ENCODE peak calls at places on chromosome 10, in six cellular contexts. One of them, this sample, is unnamed.

GRCh38 chr10:62831346-62831745 is 15.2 kb upstream of the EGR2 start:
- DNase-seq in heart left ventricle: no peak
- DNase-seq in progenitor cell of endocrine pancreas: no peak
- DNase-seq in fibroblast of the aortic adventitia: peak
- DNase-seq in body of pancreas: no peak
- DNase-seq in brain microvascular endothelial cell: peak
- DNase-seq in this sample: peak

GRCh38 chr10:69382382-69383117 is 34.2 kb downstream of the TACR2 start:
- DNase-seq in heart left ventricle: peak
- DNase-seq in progenitor cell of endocrine pancreas: no peak
- DNase-seq in fibroblast of the aortic adventitia: peak
- DNase-seq in body of pancreas: no peak
- DNase-seq in brain microvascular endothelial cell: peak
- DNase-seq in this sample: peak

GRCh38 chr10:80081801-80082750 is 3.6 kb downstream of the TMEM254 start:
- DNase-seq in heart left ventricle: no peak
- DNase-seq in progenitor cell of endocrine pancreas: no peak
- DNase-seq in fibroblast of the aortic adventitia: no peak
- DNase-seq in body of pancreas: no peak
- DNase-seq in brain microvascular endothelial cell: no peak
- DNase-seq in this sample: no peak

GRCh38 chr10:17217661-17218306 is 10.3 kb upstream of the VIM start:
- DNase-seq in heart left ventricle: no peak
- DNase-seq in progenitor cell of endocrine pancreas: no peak
- DNase-seq in fibroblast of the aortic adventitia: peak
- DNase-seq in body of pancreas: no peak
- DNase-seq in brain microvascular endothelial cell: no peak
- DNase-seq in this sample: peak

GRCh38 chr10:10780746-10781145 is 236.9 kb upstream of the CELF2 start:
- DNase-seq in heart left ventricle: no peak
- DNase-seq in progenitor cell of endocrine pancreas: no peak
- DNase-seq in fibroblast of the aortic adventitia: peak
- DNase-seq in body of pancreas: no peak
- DNase-seq in brain microvascular endothelial cell: peak
- DNase-seq in this sample: peak

GRCh38 chr10:19412531-19412930 is 363.9 kb downstream of the MALRD1 start:
- DNase-seq in heart left ventricle: no peak
- DNase-seq in progenitor cell of endocrine pancreas: no peak
- DNase-seq in fibroblast of the aortic adventitia: peak
- DNase-seq in body of pancreas: no peak
- DNase-seq in brain microvascular endothelial cell: peak
- DNase-seq in this sample: peak

GRCh38 chr10:1187855-1188555 is 131.8 kb downstream of the WDR37 start:
- DNase-seq in heart left ventricle: no peak
- DNase-seq in progenitor cell of endocrine pancreas: no peak
- DNase-seq in fibroblast of the aortic adventitia: no peak
- DNase-seq in body of pancreas: peak
- DNase-seq in brain microvascular endothelial cell: no peak
- DNase-seq in this sample: no peak

GRCh38 chr10:93198401-93199175 is 124.9 kb downstream of the CYP26A1 start:
- DNase-seq in heart left ventricle: no peak
- DNase-seq in progenitor cell of endocrine pancreas: no peak
- DNase-seq in fibroblast of the aortic adventitia: peak
- DNase-seq in body of pancreas: peak
- DNase-seq in brain microvascular endothelial cell: peak
- DNase-seq in this sample: peak

GRCh38 chr10:1187151-1187854 is 131.1 kb downstream of the WDR37 start:
- DNase-seq in heart left ventricle: peak
- DNase-seq in progenitor cell of endocrine pancreas: no peak
- DNase-seq in fibroblast of the aortic adventitia: no peak
- DNase-seq in body of pancreas: no peak
- DNase-seq in brain microvascular endothelial cell: no peak
- DNase-seq in this sample: no peak

DNA sequence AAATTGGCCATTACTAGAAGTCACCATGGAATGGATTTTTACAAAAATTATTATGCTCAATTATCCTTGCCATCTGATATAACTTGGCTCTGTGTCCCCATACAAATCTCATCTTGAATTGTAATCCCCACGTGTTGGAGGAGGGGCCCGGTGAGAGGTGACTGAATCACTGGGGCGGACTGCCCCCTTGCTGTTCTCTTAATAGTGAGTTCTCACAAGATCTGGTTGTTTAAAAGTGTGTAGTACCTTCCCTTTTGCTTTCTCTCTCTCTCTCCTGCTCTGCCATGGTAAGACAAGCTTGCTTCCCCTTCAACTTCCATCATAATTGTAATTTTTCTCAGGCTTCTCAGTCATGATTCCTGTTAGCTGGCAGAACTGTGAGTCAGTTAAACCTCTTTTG is 1023.6 kb downstream of the XPNPEP1 start:
- DNase-seq in heart left ventricle: no peak
- DNase-seq in progenitor cell of endocrine pancreas: no peak
- DNase-seq in fibroblast of the aortic adventitia: no peak
- DNase-seq in body of pancreas: no peak
- DNase-seq in brain microvascular endothelial cell: no peak
- DNase-seq in this sample: no peak
- TF ChIP-seq CTCF in heart left ventricle: no peak
- TF ChIP-seq CTCF in progenitor cell of endocrine pancreas: no peak
- TF ChIP-seq CTCF in fibroblast of the aortic adventitia: no peak
- TF ChIP-seq CTCF in body of pancreas: no peak
- TF ChIP-seq CTCF in brain microvascular endothelial cell: no peak
- TF ChIP-seq CTCF in this sample: no peak

DNA sequence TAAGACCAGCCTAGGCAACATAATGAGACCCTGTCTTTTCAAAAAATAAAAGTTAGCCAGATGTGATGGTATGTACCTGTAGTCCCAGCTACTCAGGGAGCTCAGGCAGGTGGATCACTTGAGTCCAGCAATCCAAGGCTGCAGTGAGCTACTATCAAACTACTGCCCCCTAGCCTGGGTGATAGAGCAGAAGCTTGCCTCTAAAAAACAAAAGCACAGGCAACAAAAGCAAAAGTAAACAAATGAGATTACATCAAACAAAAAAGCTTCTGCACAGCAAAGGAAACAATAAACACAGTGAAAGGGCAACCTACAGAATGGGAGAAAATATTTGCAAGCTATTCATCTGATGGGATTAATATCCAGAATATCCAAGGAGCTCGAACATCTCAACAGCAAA is 65.4 kb downstream of the FANK1 start:
- DNase-seq in heart left ventricle: no peak
- DNase-seq in progenitor cell of endocrine pancreas: no peak
- DNase-seq in fibroblast of the aortic adventitia: no peak
- DNase-seq in body of pancreas: no peak
- DNase-seq in brain microvascular endothelial cell: no peak
- DNase-seq in this sample: no peak
- TF ChIP-seq CTCF in heart left ventricle: no peak
- TF ChIP-seq CTCF in progenitor cell of endocrine pancreas: no peak
- TF ChIP-seq CTCF in fibroblast of the aortic adventitia: no peak
- TF ChIP-seq CTCF in body of pancreas: no peak
- TF ChIP-seq CTCF in brain microvascular endothelial cell: no peak
- TF ChIP-seq CTCF in this sample: no peak

DNA sequence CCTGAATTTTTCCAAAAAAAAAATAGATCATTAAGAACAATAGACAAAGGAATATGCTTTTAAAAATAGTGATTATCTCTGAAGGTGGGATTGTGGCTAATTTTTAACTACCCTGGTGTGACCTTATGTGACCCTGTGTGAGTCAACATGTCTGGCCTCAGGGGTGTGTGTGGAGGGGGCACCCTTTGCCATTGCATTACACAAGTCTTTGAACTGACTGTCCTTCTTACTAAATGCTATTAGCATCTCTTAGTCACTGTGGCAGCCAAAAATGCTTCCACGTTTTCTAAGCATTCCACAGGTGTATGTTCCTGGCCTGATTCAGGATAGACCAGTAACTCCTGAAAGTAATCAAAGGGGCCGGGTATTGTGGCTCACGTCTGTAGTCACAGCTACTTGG is 175.4 kb downstream of the MGMT start:
- DNase-seq in heart left ventricle: no peak
- DNase-seq in progenitor cell of endocrine pancreas: no peak
- DNase-seq in fibroblast of the aortic adventitia: no peak
- DNase-seq in body of pancreas: no peak
- DNase-seq in brain microvascular endothelial cell: no peak
- DNase-seq in this sample: peak
- TF ChIP-seq CTCF in heart left ventricle: no peak
- TF ChIP-seq CTCF in progenitor cell of endocrine pancreas: no peak
- TF ChIP-seq CTCF in fibroblast of the aortic adventitia: no peak
- TF ChIP-seq CTCF in body of pancreas: no peak
- TF ChIP-seq CTCF in brain microvascular endothelial cell: no peak
- TF ChIP-seq CTCF in this sample: no peak

GRCh38 chr10:55495555-55495954 is 694.5 kb upstream of the PCDH15 start:
- DNase-seq in heart left ventricle: no peak
- DNase-seq in progenitor cell of endocrine pancreas: no peak
- DNase-seq in fibroblast of the aortic adventitia: no peak
- DNase-seq in body of pancreas: no peak
- DNase-seq in brain microvascular endothelial cell: no peak
- DNase-seq in this sample: no peak

GRCh38 chr10:55497893-55498499 is 697.0 kb upstream of the PCDH15 start:
- DNase-seq in heart left ventricle: no peak
- DNase-seq in progenitor cell of endocrine pancreas: no peak
- DNase-seq in fibroblast of the aortic adventitia: no peak
- DNase-seq in body of pancreas: no peak
- DNase-seq in brain microvascular endothelial cell: no peak
- DNase-seq in this sample: no peak

GRCh38 chr10:55500931-55501559 is 700.0 kb upstream of the PCDH15 start:
- DNase-seq in heart left ventricle: no peak
- DNase-seq in progenitor cell of endocrine pancreas: no peak
- DNase-seq in fibroblast of the aortic adventitia: no peak
- DNase-seq in body of pancreas: peak
- DNase-seq in brain microvascular endothelial cell: peak
- DNase-seq in this sample: no peak
- TF ChIP-seq CTCF in heart left ventricle: peak
- TF ChIP-seq CTCF in progenitor cell of endocrine pancreas: peak
- TF ChIP-seq CTCF in fibroblast of the aortic adventitia: no peak
- TF ChIP-seq CTCF in body of pancreas: peak
- TF ChIP-seq CTCF in brain microvascular endothelial cell: peak
- TF ChIP-seq CTCF in this sample: no peak

DNA sequence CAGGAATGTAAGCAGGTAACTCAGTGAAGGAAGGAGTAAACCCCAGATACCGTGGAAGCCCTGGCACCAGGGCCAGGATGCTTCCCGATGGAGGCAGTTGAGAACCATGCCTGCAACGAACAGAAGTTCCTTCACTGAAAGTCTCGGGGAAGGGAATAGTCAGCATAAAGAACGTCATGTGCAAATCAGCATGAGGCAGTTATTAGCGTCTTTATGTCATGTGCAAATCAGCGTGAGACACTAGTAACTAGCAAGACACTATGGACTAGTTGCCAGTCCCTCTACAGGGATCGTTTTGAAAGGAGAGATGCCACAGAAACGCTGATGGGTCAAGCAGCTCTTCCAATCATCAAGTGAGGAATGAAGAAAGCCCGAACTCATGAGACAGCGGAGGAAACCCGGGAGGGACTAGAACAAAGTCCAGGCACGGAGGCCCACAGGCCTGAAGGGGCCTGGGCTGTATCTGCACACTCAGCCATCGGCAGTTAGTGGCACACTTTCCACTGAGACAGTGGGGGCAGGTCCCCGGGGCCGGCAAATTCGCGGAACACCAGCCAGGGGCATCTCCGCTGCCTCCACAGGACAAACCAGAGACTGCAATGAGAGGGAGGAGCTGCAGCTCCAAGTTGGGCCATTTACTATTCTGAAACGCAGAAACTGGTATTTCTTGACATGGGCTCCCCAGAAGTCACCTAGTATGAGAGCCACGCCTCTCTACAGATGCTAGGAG is 109.6 kb downstream of the SFMBT2 start:
- DNase-seq in heart left ventricle: no peak
- DNase-seq in progenitor cell of endocrine pancreas: no peak
- DNase-seq in fibroblast of the aortic adventitia: no peak
- DNase-seq in body of pancreas: no peak
- DNase-seq in brain microvascular endothelial cell: no peak
- DNase-seq in this sample: no peak
- TF ChIP-seq CTCF in heart left ventricle: no peak
- TF ChIP-seq CTCF in progenitor cell of endocrine pancreas: peak
- TF ChIP-seq CTCF in fibroblast of the aortic adventitia: no peak
- TF ChIP-seq CTCF in body of pancreas: no peak
- TF ChIP-seq CTCF in brain microvascular endothelial cell: peak
- TF ChIP-seq CTCF in this sample: no peak

This sample was measured in HFFc6.